ENCODE peak calls at places on chromosomes 2 and 18, in nine cellular contexts. One of them, this sample, is unnamed.
A peak's percentile ranks its signal among the peaks of the same experiment; 100 is the strongest.

GRCh38 chr2:74959106-74959751 is 786 bp downstream of the POLE4 start:
- DNase-seq in IMR-90: no peak
- DNase-seq in left lung: peak; percentile 24
- DNase-seq in fibroblast of pulmonary artery: no peak
- DNase-seq in endothelial cell of umbilical vein: no peak
- DNase-seq in GM20000: no peak
- DNase-seq in esophagus squamous epithelium: no peak
- DNase-seq in GM13977: no peak
- DNase-seq in thoracic aorta: no peak
- DNase-seq in this sample: no peak

GRCh38 chr2:158213743-158214142 is 112.1 kb downstream of the UPP2 start:
- DNase-seq in IMR-90: no peak
- DNase-seq in left lung: no peak
- DNase-seq in fibroblast of pulmonary artery: no peak
- DNase-seq in endothelial cell of umbilical vein: no peak
- DNase-seq in GM20000: no peak
- DNase-seq in esophagus squamous epithelium: no peak
- DNase-seq in GM13977: no peak
- DNase-seq in thoracic aorta: no peak
- DNase-seq in this sample: no peak

GRCh38 chr18:24560511-24560981 is 100.1 kb downstream of the HRH4 start:
- DNase-seq in IMR-90: no peak
- DNase-seq in left lung: no peak
- DNase-seq in fibroblast of pulmonary artery: no peak
- DNase-seq in endothelial cell of umbilical vein: no peak
- DNase-seq in GM20000: no peak
- DNase-seq in esophagus squamous epithelium: no peak
- DNase-seq in GM13977: no peak
- DNase-seq in thoracic aorta: no peak
- DNase-seq in this sample: no peak

GRCh38 chr2:120675460-120676130 is 60.1 kb upstream of the GLI2 start:
- DNase-seq in IMR-90: peak; percentile 50
- DNase-seq in left lung: peak; percentile 83
- DNase-seq in fibroblast of pulmonary artery: peak; percentile 73
- DNase-seq in endothelial cell of umbilical vein: peak; percentile 43
- DNase-seq in GM20000: peak; percentile 76
- DNase-seq in esophagus squamous epithelium: no peak
- DNase-seq in GM13977: peak; percentile 74
- DNase-seq in thoracic aorta: no peak
- DNase-seq in this sample: no peak

GRCh38 chr18:7824970-7825369 is 257.9 kb downstream of the PTPRM start:
- DNase-seq in IMR-90: no peak
- DNase-seq in left lung: no peak
- DNase-seq in fibroblast of pulmonary artery: peak; percentile 49
- DNase-seq in endothelial cell of umbilical vein: peak; percentile 68
- DNase-seq in GM20000: no peak
- DNase-seq in esophagus squamous epithelium: no peak
- DNase-seq in GM13977: no peak
- DNase-seq in thoracic aorta: no peak
- DNase-seq in this sample: no peak

GRCh38 chr2:26469092-26469710 is 8.7 kb downstream of the OTOF start:
- DNase-seq in IMR-90: peak; percentile 59
- DNase-seq in left lung: peak; percentile 89
- DNase-seq in fibroblast of pulmonary artery: peak; percentile 69
- DNase-seq in endothelial cell of umbilical vein: peak; percentile 61
- DNase-seq in GM20000: peak; percentile 80
- DNase-seq in esophagus squamous epithelium: no peak
- DNase-seq in GM13977: peak; percentile 85
- DNase-seq in thoracic aorta: no peak
- DNase-seq in this sample: no peak

GRCh38 chr2:31925517-31925916 is 85.3 kb downstream of the MEMO1 start:
- DNase-seq in IMR-90: no peak
- DNase-seq in left lung: no peak
- DNase-seq in fibroblast of pulmonary artery: no peak
- DNase-seq in endothelial cell of umbilical vein: no peak
- DNase-seq in GM20000: no peak
- DNase-seq in esophagus squamous epithelium: no peak
- DNase-seq in GM13977: no peak
- DNase-seq in thoracic aorta: no peak
- DNase-seq in this sample: no peak

GRCh38 chr18:37339701-37340215 is 225.8 kb downstream of the CELF4 start:
- DNase-seq in IMR-90: no peak
- DNase-seq in left lung: no peak
- DNase-seq in fibroblast of pulmonary artery: no peak
- DNase-seq in endothelial cell of umbilical vein: no peak
- DNase-seq in GM20000: no peak
- DNase-seq in esophagus squamous epithelium: no peak
- DNase-seq in GM13977: no peak
- DNase-seq in thoracic aorta: no peak
- DNase-seq in this sample: no peak

GRCh38 chr2:65018141-65018582 is 29.0 kb downstream of the SLC1A4 start:
- DNase-seq in IMR-90: no peak
- DNase-seq in left lung: peak; percentile 89
- DNase-seq in fibroblast of pulmonary artery: no peak
- DNase-seq in endothelial cell of umbilical vein: no peak
- DNase-seq in GM20000: no peak
- DNase-seq in esophagus squamous epithelium: no peak
- DNase-seq in GM13977: no peak
- DNase-seq in thoracic aorta: no peak
- DNase-seq in this sample: no peak

GRCh38 chr18:9743200-9744016 is 35.3 kb downstream of the RAB31 start:
- DNase-seq in IMR-90: peak; percentile 98
- DNase-seq in left lung: peak; percentile 81
- DNase-seq in fibroblast of pulmonary artery: peak; percentile 91
- DNase-seq in endothelial cell of umbilical vein: peak; percentile 87
- DNase-seq in GM20000: no peak
- DNase-seq in esophagus squamous epithelium: no peak
- DNase-seq in GM13977: no peak
- DNase-seq in thoracic aorta: peak; percentile 54
- DNase-seq in this sample: no peak

GRCh38 chr18:48728204-48728833 is 189.5 kb downstream of the CTIF start:
- DNase-seq in IMR-90: peak; percentile 99
- DNase-seq in left lung: no peak
- DNase-seq in fibroblast of pulmonary artery: peak; percentile 99
- DNase-seq in endothelial cell of umbilical vein: peak; percentile 26
- DNase-seq in GM20000: no peak
- DNase-seq in esophagus squamous epithelium: no peak
- DNase-seq in GM13977: no peak
- DNase-seq in thoracic aorta: no peak
- DNase-seq in this sample: no peak

GRCh38 chr2:213678437-213679218 is 394.4 kb downstream of the SPAG16 start:
- DNase-seq in IMR-90: no peak
- DNase-seq in left lung: no peak
- DNase-seq in fibroblast of pulmonary artery: no peak
- DNase-seq in endothelial cell of umbilical vein: no peak
- DNase-seq in GM20000: no peak
- DNase-seq in esophagus squamous epithelium: no peak
- DNase-seq in GM13977: no peak
- DNase-seq in thoracic aorta: no peak
- DNase-seq in this sample: no peak

GRCh38 chr2:854460-854859 is 96.2 kb upstream of the SNTG2 start:
- DNase-seq in IMR-90: no peak
- DNase-seq in left lung: no peak
- DNase-seq in fibroblast of pulmonary artery: peak; percentile 13
- DNase-seq in endothelial cell of umbilical vein: no peak
- DNase-seq in GM20000: peak; percentile 67
- DNase-seq in esophagus squamous epithelium: no peak
- DNase-seq in GM13977: peak; percentile 69
- DNase-seq in thoracic aorta: no peak
- DNase-seq in this sample: no peak

DNA sequence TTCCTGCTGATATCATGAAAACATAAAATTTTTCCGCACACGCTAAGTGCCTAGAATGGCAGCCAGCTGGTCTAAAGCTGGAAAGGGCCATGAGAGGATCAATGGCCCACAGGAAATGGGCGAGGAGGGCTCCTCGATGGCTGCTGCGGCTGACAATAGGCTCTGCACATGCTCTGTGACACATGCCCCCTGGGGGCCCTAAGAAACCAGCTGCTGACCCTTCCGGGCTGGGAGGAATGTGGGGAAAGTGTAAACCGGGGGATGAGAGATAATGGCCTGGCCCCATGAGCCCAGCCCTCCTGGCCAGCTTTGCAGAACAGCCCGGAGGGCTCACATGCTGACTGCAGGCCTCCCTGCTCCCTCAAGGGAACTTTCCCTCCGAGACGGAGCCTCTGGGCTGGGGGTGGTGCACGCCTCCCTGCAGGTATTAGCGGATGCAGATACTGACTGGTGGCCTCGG is 193.8 kb downstream of the NDUFA10 start:
- DNase-seq in IMR-90: no peak
- DNase-seq in left lung: peak; percentile 58
- DNase-seq in fibroblast of pulmonary artery: no peak
- DNase-seq in endothelial cell of umbilical vein: peak; percentile 67
- DNase-seq in GM20000: no peak
- DNase-seq in esophagus squamous epithelium: no peak
- DNase-seq in GM13977: no peak
- DNase-seq in thoracic aorta: no peak
- DNase-seq in this sample: no peak
- TF ChIP-seq CTCF in IMR-90: no peak
- TF ChIP-seq CTCF in left lung: no peak
- TF ChIP-seq CTCF in fibroblast of pulmonary artery: no peak
- TF ChIP-seq CTCF in endothelial cell of umbilical vein: no peak
- TF ChIP-seq CTCF in GM20000: no peak
- TF ChIP-seq CTCF in esophagus squamous epithelium: no peak
- TF ChIP-seq CTCF in GM13977: no peak
- TF ChIP-seq CTCF in thoracic aorta: no peak
- TF ChIP-seq CTCF in this sample: no peak

DNA sequence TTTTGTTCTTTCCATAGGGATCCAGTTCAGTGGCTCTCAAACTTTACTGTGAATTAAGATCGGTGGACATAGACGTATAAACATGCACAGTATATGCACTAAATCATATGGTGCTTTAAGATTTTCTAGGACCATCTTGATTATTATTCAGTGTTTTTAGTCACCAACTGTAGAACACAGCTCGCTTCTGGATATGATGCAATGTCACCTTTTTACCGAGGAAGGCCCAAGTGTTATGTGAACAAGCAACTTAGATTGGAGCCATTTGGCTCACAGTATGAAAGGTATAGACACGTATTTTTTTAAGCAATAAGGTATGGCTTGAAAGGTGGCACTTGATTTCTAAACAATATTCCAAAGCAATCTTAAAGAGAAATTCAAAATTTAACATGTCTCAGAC is 151.3 kb downstream of the PRKCE start:
- DNase-seq in IMR-90: no peak
- DNase-seq in left lung: no peak
- DNase-seq in fibroblast of pulmonary artery: no peak
- DNase-seq in endothelial cell of umbilical vein: no peak
- DNase-seq in GM20000: no peak
- DNase-seq in esophagus squamous epithelium: no peak
- DNase-seq in GM13977: no peak
- DNase-seq in thoracic aorta: no peak
- DNase-seq in this sample: no peak
- TF ChIP-seq CTCF in IMR-90: no peak
- TF ChIP-seq CTCF in left lung: no peak
- TF ChIP-seq CTCF in fibroblast of pulmonary artery: no peak
- TF ChIP-seq CTCF in endothelial cell of umbilical vein: no peak
- TF ChIP-seq CTCF in GM20000: no peak
- TF ChIP-seq CTCF in esophagus squamous epithelium: no peak
- TF ChIP-seq CTCF in GM13977: no peak
- TF ChIP-seq CTCF in thoracic aorta: no peak
- TF ChIP-seq CTCF in this sample: no peak

GRCh38 chr2:104332733-104333132 is 521.2 kb upstream of the POU3F3 start:
- DNase-seq in IMR-90: no peak
- DNase-seq in left lung: no peak
- DNase-seq in fibroblast of pulmonary artery: no peak
- DNase-seq in endothelial cell of umbilical vein: no peak
- DNase-seq in GM20000: no peak
- DNase-seq in esophagus squamous epithelium: no peak
- DNase-seq in GM13977: no peak
- DNase-seq in thoracic aorta: no peak
- DNase-seq in this sample: no peak
- TF ChIP-seq CTCF in IMR-90: no peak
- TF ChIP-seq CTCF in left lung: no peak
- TF ChIP-seq CTCF in fibroblast of pulmonary artery: no peak
- TF ChIP-seq CTCF in endothelial cell of umbilical vein: no peak
- TF ChIP-seq CTCF in GM20000: no peak
- TF ChIP-seq CTCF in esophagus squamous epithelium: no peak
- TF ChIP-seq CTCF in GM13977: no peak
- TF ChIP-seq CTCF in thoracic aorta: no peak
- TF ChIP-seq CTCF in this sample: no peak

DNA sequence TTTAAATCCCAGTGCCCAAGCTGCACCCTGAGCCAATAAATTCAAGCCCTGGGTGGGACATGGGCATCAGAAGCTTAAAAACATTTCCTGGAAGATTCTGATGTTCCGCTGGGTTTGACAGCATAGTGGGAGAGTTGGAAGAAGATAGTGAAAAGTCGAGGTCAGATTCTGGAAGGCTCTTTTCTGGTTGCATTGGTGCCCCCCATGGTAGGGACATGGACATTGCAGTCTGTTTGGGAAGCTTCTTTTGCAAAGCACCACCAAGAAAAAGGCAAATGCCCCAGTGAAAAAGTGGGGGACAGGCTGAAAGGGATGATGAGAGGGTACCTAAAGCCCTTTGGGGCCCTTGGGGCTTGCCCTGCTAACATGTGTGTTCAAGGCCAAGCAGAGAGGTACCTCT is 21.0 kb downstream of the MERTK start:
- DNase-seq in IMR-90: no peak
- DNase-seq in left lung: no peak
- DNase-seq in fibroblast of pulmonary artery: no peak
- DNase-seq in endothelial cell of umbilical vein: peak; percentile 22
- DNase-seq in GM20000: no peak
- DNase-seq in esophagus squamous epithelium: no peak
- DNase-seq in GM13977: no peak
- DNase-seq in thoracic aorta: no peak
- DNase-seq in this sample: no peak
- TF ChIP-seq CTCF in IMR-90: no peak
- TF ChIP-seq CTCF in left lung: no peak
- TF ChIP-seq CTCF in fibroblast of pulmonary artery: peak; percentile 26
- TF ChIP-seq CTCF in endothelial cell of umbilical vein: peak; percentile 34
- TF ChIP-seq CTCF in GM20000: peak; percentile 3
- TF ChIP-seq CTCF in esophagus squamous epithelium: no peak
- TF ChIP-seq CTCF in GM13977: no peak
- TF ChIP-seq CTCF in thoracic aorta: no peak
- TF ChIP-seq CTCF in this sample: no peak

This sample was measured in natural killer cell.